ENCODE peak calls at places on chromosomes 1 and 21, in four cellular contexts. H, P, S and O are unnamed samples.
A peak's percentile ranks its signal among the peaks of the same experiment; 100 is the strongest.

GRCh38 chr1:96464991-96465875 is 256.4 kb upstream of the PTBP2 start:
- DNase-seq in H (no peak), S (no peak), P (no peak), O (no peak)

GRCh38 chr1:204709021-204709420 is 23.5 kb upstream of the LRRN2 start:
- DNase-seq in P (no peak), H (no peak), S (no peak), O (no peak)

GRCh38 chr1:10724052-10724494 is 72.4 kb downstream of the CASZ1 start:
- DNase-seq in H (no peak), S (no peak), P (no peak), O (no peak)

GRCh38 chr1:207811920-207812720 is 60.3 kb downstream of the CD46 start:
- DNase-seq in P (peak; percentile 79), H (peak; percentile 64), S (no peak), O (peak; percentile 55)

GRCh38 chr21:24290151-24290833 is 1317.0 kb downstream of the MRPL39 start:
- DNase-seq in P (no peak), H (no peak), S (no peak), O (no peak)

GRCh38 chr1:98102369-98103030 is 181.7 kb upstream of the DPYD start:
- DNase-seq in P (no peak), H (no peak), S (no peak), O (no peak)

GRCh38 chr1:206464456-206464964 is 5.8 kb upstream of the IKBKE start:
- DNase-seq in H (no peak), S (no peak), P (no peak), O (no peak)

GRCh38 chr1:13582713-13583443 is 754 bp upstream of the PDPN start:
- DNase-seq in H (no peak), P (no peak), S (no peak), O (peak; percentile 44)

GRCh38 chr21:42618713-42619112 is 34.7 kb upstream of the PDE9A start:
- DNase-seq in S (no peak), P (no peak), H (no peak), O (no peak)

GRCh38 chr1:233183226-233184020 is 112.1 kb downstream of the PCNX2 start:
- DNase-seq in S (no peak), H (no peak), P (no peak), O (no peak)

GRCh38 chr1:78688701-78689100 is 39.1 kb downstream of the IFI44 start:
- DNase-seq in S (no peak), P (no peak), H (no peak), O (no peak)

GRCh38 chr1:61241411-61241838 is 159.1 kb downstream of the NFIA start:
- DNase-seq in P (no peak), H (no peak), S (no peak), O (no peak)

GRCh38 chr1:170929835-170930554 is 5.3 kb upstream of the MROH9 start:
- DNase-seq in S (peak; percentile 11), H (peak; percentile 44), P (peak; percentile 41), O (no peak)

DNA sequence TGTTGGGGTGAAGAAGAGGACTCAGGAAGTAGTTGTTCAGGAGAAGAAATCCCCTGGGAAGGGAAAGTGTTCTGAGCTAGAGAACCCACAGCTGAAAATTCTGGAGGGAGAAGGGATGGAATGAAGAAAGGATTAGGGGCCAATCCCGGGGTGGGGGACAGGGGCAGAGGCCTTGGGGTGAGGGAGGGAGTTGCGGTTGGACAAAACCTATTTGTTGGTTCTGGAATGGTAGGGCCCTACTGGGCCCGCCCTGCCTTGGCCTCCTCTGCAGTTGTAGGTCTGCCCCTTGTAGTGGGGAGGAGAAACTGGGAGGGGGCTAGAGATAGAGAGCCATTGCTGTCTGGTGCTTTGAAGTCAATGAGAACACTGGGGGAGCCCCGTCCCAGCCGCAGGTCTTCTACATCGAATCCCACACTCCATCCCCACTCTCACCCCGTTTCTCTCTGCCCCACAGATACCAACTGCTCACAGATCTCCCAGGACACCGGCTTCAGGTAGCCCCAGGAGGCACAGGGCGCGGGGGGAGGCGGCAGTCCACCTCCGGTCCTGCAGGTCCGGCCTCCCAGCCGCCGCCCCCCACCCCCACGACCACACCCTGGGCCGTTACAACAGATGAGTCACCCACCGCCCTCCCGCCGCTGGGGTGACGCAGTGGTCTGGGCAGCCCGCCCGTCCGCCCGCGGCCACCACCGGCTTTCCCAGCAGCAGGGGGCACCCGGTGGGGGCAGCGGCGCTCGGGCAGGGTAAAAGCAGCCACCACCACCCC is 1.1 kb downstream of the TAGLN2 start:
- DNase-seq in S (no peak), H (peak; percentile 24), P (peak; percentile 91), O (no peak)
- TF ChIP-seq CTCF in S (no peak), H (no peak), P (no peak), O (no peak)

GRCh38 chr1:89547563-89548485 is 23.2 kb downstream of the LRRC8B start:
- DNase-seq in H (peak; percentile 16), S (no peak), P (no peak), O (no peak)
- TF ChIP-seq TCF7 in H (no peak), S (no peak), P (no peak), O (no peak)

DNA sequence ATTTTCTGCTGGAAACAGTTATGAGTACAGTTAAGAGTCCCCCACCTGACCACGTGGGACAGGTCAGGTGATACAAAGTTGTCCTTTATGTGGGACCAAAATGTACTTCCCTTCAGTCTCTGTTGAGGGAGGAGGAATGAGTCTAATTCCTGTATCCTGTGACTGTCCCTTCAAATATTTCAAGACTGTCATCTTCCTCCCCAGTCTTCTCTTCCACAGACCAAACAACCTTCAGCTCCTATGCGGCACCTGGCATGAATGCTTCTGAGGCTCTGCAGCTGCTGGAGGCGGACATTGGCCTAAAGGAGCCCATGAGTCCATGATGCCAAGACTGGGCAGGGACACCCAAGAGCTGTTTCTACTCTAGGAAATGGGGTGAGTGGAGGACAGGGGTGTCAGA is 72.1 kb upstream of the SIM2 start:
- DNase-seq in P (no peak), S (no peak), H (no peak), O (no peak)
- TF ChIP-seq USF2 in P (no peak), S (no peak), H (no peak), O (no peak)

GRCh38 chr1:32741417-32742131 is 39.0 kb upstream of the SYNC start:
- DNase-seq in P (peak; percentile 97), S (no peak), H (no peak), O (no peak)
- TF ChIP-seq CTCF in P (peak; percentile 61), S (no peak), H (peak; percentile 65), O (no peak)

DNA sequence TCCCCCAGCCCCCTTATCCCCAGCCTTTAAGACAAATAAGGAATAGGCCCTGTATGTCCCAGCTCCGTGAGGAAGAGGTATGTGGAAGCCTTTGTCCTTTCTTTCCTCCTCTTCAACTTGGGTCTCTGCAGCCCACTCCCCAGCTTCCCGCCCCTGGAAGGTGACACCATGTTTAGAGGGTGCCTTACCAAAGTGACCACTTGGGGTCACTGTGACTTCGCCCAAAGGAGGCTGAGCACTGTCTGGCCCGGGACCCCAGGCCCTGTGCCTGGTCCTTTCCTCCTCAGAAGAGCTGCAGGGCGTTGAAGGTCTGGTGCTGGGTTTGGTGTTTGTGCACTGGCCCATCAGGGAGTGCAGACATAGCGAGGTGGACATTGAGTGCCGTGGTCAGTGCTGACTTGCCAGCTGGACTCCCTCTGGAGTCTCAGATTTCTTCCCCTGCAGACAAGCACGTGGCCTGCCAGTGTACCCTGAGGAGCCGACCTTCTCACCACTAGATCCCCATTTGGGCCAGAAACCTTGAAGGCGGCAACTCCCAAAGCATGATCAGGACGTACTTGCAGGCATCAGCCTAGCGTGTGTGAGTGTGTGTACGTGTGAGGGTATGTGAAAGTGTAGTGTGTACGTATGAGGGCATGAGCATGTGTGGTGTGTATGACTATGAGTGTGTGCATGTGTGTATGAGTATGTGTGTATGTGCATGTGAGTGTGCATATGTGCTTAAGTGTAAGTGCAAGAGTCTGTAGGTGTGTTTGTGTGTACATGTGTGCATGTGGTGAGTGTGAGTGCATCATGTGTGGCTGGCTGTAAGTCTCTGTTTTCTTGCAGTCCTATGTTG is 181.4 kb upstream of the KIAA0040 start:
- DNase-seq in H (peak; percentile 16), S (no peak), P (peak; percentile 81), O (peak; percentile 75)
- TF ChIP-seq TCF7 in H (no peak), S (no peak), P (no peak), O (no peak)

GRCh38 chr1:243500506-243500905 is 244.7 kb downstream of the SDCCAG8 start:
- DNase-seq in S (no peak), P (no peak), H (no peak), O (no peak)

GRCh38 chr1:243503155-243503554 is 247.3 kb downstream of the SDCCAG8 start:
- DNase-seq in H (no peak), S (no peak), P (no peak), O (no peak)

GRCh38 chr1:243499248-243499647 is 243.4 kb downstream of the SDCCAG8 start:
- DNase-seq in H (no peak), S (no peak), P (no peak), O (no peak)

GRCh38 chr1:243499711-243500110 is 243.9 kb downstream of the SDCCAG8 start:
- DNase-seq in H (no peak), P (no peak), S (no peak), O (no peak)

GRCh38 chr1:243501002-243501401 is 245.2 kb downstream of the SDCCAG8 start:
- DNase-seq in H (no peak), P (no peak), S (no peak), O (no peak)
- TF ChIP-seq USF2 in H (no peak), P (no peak), S (no peak), O (no peak)

GRCh38 chr1:9265037-9265436 is 27.7 kb upstream of the SPSB1 start:
- DNase-seq in S (no peak), H (no peak), P (no peak), O (no peak)

GRCh38 chr1:9269078-9269501 is 23.6 kb upstream of the SPSB1 start:
- DNase-seq in S (no peak), H (no peak), P (no peak), O (no peak)

GRCh38 chr1:9267827-9268581 is 24.7 kb upstream of the SPSB1 start:
- DNase-seq in H (no peak), P (no peak), S (no peak), O (no peak)

GRCh38 chr1:9265966-9266365 is 26.7 kb upstream of the SPSB1 start:
- DNase-seq in P (no peak), S (no peak), H (no peak), O (no peak)

GRCh38 chr1:9267352-9267686 is 25.4 kb upstream of the SPSB1 start:
- DNase-seq in S (no peak), H (no peak), P (no peak), O (no peak)
- TF ChIP-seq CTCF in S (no peak), H (no peak), P (peak; percentile 7), O (peak; percentile 1)

DNA sequence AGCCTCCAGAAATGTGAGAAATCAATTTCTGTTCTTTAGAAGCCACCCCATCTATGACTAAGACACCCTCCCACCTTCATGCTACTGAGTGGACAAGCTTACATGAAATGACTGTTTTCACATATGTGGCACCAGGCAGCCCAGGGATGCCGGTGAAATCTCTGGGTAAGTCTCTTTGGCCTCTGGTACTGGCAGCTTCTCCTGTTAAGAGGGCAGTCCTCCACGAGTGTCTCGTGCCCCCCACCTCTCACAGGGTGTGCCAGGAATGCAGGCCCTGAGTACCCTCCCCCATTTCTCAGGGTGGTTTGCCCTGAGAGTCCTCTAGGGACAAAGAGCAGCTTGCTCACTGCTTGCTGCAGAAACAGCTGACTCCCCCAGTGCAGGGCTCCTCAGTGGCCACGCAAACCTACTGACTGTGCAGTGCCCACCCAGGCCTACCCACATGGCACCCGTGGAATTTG is 3.2 kb upstream of the PRXL2B start:
- DNase-seq in P (no peak), S (no peak), H (no peak), O (no peak)
- TF ChIP-seq TCF7 in P (no peak), S (no peak), H (no peak), O (no peak)

GRCh38 chr1:64550946-64551345 is 81.0 kb downstream of the CACHD1 start:
- DNase-seq in S (no peak), H (no peak), P (no peak), O (no peak)
- TF ChIP-seq USF2 in S (no peak), H (no peak), P (no peak), O (no peak)